ENCODE peak calls at places on chromosomes 7 and 10, in seven cellular contexts. J is K562, U is GM12891, F is GM12878, O is GM12892, E is SK-N-SH, C is H1. W is an unnamed sample.

GRCh38 chr10:46106410-46107255 is 60.6 kb upstream of the MSMB start:
- DNase-seq in F (no peak), O (no peak), U (no peak), E (peak), C (no peak), J (peak), W (peak)

GRCh38 chr10:80502621-80503583 is 34.8 kb upstream of the SH2D4B start:
- DNase-seq in C (no peak), J (no peak), E (no peak), F (no peak), O (no peak), U (no peak), W (no peak)

GRCh38 chr7:149707448-149707886 is 65.9 kb downstream of the ZNF467 start:
- DNase-seq in E (no peak), J (no peak), O (no peak), F (no peak), C (no peak), U (no peak), W (peak)

GRCh38 chr7:108078156-108078781 is 51.9 kb downstream of the LAMB4 start:
- DNase-seq in F (no peak), C (no peak), J (peak), O (no peak), E (no peak), U (no peak), W (no peak)

GRCh38 chr10:71396714-71397339 is at the start of gene CDH23:
- DNase-seq in F (no peak), O (no peak), U (peak), J (peak), C (no peak), E (peak), W (no peak)

GRCh38 chr7:44223362-44224114 is 22.8 kb downstream of the YKT6 start:
- DNase-seq in O (no peak), C (no peak), J (no peak), F (no peak), E (peak), U (no peak), W (no peak)

GRCh38 chr10:15335500-15335899 is 35.6 kb downstream of the FAM171A1 start:
- DNase-seq in E (no peak), O (no peak), J (no peak), U (no peak), F (no peak), C (no peak), W (peak)

GRCh38 chr7:151010307-151011096 is 13.8 kb downstream of the ATG9B start:
- DNase-seq in J (peak), C (no peak), U (no peak), F (no peak), E (no peak), O (no peak), W (no peak)

GRCh38 chr10:24209421-24209770 is 458 bp downstream of the KIAA1217 start:
- DNase-seq in F (no peak), U (no peak), O (no peak), C (no peak), J (no peak), E (peak), W (no peak)

GRCh38 chr10:51527806-51528205 is 171.6 kb downstream of the CSTF2T start:
- DNase-seq in U (no peak), C (no peak), E (no peak), J (no peak), O (no peak), F (no peak), W (no peak)

GRCh38 chr7:148664319-148664718 is 34.4 kb upstream of the CUL1 start:
- DNase-seq in E (no peak), U (no peak), C (no peak), J (no peak), O (no peak), F (no peak), W (no peak)

GRCh38 chr10:59333731-59334130 is 28.6 kb downstream of the FAM13C start:
- DNase-seq in F (no peak), O (no peak), E (no peak), C (no peak), J (no peak), U (no peak), W (no peak)

GRCh38 chr7:95491201-95491600 is 5.5 kb downstream of the ASB4 start:
- DNase-seq in J (no peak), F (no peak), E (no peak), O (no peak), U (no peak), C (no peak), W (no peak)

GRCh38 chr10:116255931-116256748 is 16.9 kb downstream of the GFRA1 start:
- DNase-seq in J (no peak), F (no peak), E (no peak), U (no peak), O (no peak), C (no peak), W (no peak)

GRCh38 chr7:136027160-136027559 is 50.0 kb upstream of the MTPN start:
- DNase-seq in E (no peak), C (no peak), F (no peak), O (no peak), J (no peak), U (no peak), W (no peak)

GRCh38 chr7:157211710-157212109 is 73.0 kb downstream of the UBE3C start:
- DNase-seq in J (no peak), E (no peak), U (no peak), O (no peak), C (no peak), F (no peak), W (no peak)

GRCh38 chr7:140230862-140231778 is 54.3 kb upstream of the KDM7A start:
- DNase-seq in O (no peak), E (peak), F (no peak), J (peak), U (no peak), C (peak), W (peak)

GRCh38 chr10:114709966-114710365 is 51.9 kb upstream of the ABLIM1 start:
- DNase-seq in C (no peak), E (no peak), J (no peak), F (no peak), O (no peak), U (no peak), W (no peak)

GRCh38 chr7:141785711-141786552 is 4.1 kb upstream of the TAS2R5 start:
- DNase-seq in J (peak), O (peak), C (no peak), F (peak), E (peak), U (peak), W (peak)

GRCh38 chr7:4806983-4807625 is 31.7 kb downstream of the AP5Z1 start:
- DNase-seq in F (no peak), J (no peak), C (no peak), O (no peak), E (no peak), U (no peak), W (no peak)
- TF ChIP-seq TAF1 in F (no peak), J (no peak), C (no peak), O (no peak), E (no peak), U (no peak), W (no peak)

GRCh38 chr7:1380211-1380815 is 79.0 kb downstream of the MICALL2 start:
- DNase-seq in U (no peak), O (no peak), C (no peak), J (no peak), E (peak), F (no peak), W (no peak)
- TF ChIP-seq TAF1 in U (no peak), O (no peak), C (no peak), J (no peak), E (no peak), F (no peak), W (no peak)

GRCh38 chr7:84811427-84811826 is 375.4 kb downstream of the SEMA3D start:
- DNase-seq in O (no peak), U (no peak), J (no peak), F (no peak), E (no peak), C (no peak), W (no peak)
- TF ChIP-seq TAF1 in O (no peak), U (no peak), J (no peak), F (no peak), E (no peak), C (no peak), W (no peak)

DNA sequence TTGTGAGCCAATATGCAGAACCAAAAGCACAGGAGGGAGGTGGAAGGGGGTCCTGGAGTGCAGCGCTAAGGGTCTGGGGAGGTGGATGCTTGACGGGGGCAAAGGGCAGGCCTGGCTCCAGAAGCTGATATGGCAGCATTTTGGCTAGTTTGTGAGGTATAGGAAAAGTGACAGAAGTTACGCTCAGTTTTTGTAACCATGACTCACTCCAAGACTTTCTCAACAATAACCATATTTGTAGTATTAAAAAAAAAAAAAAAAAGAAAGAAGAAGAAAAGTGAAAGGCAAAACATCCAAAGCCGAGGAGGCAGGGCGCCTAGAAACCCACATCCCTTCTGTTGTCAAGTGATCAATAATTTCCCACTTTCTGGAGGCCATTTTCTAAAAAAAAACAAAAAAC is 92.3 kb downstream of the RNF216 start:
- DNase-seq in O (no peak), E (no peak), U (no peak), C (no peak), J (no peak), F (no peak), W (no peak)
- TF ChIP-seq TAF1 in O (no peak), E (no peak), U (no peak), C (no peak), J (no peak), F (no peak), W (no peak)

GRCh38 chr7:130996841-130997231 is 262.8 kb upstream of the KLF14 start:
- DNase-seq in U (no peak), O (no peak), C (no peak), J (no peak), F (no peak), E (no peak), W (peak)
- TF ChIP-seq TAF1 in U (no peak), O (no peak), C (no peak), J (no peak), F (no peak), E (no peak), W (no peak)

DNA sequence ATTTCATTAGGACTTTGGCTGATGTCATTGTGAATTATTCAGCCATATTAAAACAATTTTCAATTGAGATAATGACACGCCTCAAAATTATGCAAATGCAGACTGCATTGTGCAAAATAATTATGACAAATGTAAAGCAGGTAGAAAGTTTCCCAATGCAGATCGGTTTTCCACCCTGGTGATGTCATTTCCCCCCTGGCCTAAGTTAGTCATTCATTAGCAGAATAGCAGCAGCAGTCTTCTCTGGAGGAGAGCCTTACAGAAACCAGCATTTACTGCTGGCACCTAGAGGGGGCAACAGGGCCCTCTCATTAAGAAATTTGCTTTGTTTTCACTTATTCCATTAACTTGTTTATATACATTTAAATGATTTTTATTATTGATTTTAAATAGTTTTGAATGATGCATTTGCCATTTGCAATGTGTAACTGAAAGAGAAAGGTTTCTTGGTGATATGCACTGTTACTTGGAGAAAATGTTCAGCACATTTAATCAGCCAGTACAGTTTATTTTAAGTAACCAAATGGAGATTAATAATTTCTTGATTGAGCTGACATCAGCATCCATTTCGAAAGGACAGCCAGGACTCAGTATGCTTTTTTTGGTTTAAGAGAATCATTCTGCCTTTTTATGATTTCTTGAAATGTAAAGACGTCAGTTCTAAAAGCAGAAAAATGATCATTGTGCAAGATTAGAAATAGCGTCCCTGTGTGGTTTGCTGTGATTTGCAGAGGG is 3.4 kb downstream of the ARID5B start:
- DNase-seq in U (no peak), J (peak), F (peak), C (no peak), O (no peak), E (peak), W (peak)
- TF ChIP-seq TAF1 in U (no peak), J (no peak), F (no peak), C (no peak), O (no peak), E (no peak), W (no peak)

DNA sequence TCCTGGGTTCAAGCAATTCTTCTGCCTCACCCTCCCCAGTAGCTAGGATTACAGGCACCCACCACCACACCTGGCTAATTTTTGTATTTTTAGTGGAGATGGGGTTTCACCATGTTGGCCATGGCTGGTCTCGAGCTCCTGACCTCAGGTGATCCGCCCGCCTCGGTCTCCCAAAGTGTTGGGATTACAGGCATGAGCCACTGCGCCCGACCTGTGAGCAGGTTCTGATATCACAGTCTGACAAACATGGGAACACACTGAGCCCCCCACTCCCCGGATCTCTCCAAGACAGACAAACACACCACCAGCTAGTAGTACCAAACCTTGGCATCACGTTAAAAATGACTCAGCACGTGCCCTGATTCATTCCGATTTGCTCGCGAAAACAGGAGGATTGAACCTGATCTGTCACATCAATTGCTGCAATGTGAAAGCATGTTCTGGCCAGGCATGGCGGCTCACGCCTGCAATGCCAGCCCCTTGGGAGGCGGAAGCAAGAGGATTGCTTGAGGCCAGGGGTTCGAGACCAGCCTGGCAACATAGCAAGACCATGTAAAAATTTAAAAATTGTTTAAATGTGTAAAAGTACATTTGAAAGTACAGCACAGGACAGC is 106.5 kb downstream of the SMURF1 start:
- DNase-seq in C (no peak), J (no peak), F (no peak), E (no peak), U (no peak), O (no peak), W (no peak)
- TF ChIP-seq TAF1 in C (no peak), J (no peak), F (no peak), E (no peak), U (no peak), O (no peak), W (no peak)

W was measured in HepG2.